ENCODE peak calls at places on chromosomes 3 and 15, in four cellular contexts. Q, I, C and B are unnamed samples.
A peak's percentile ranks its signal among the peaks of the same experiment; 100 is the strongest.

GRCh38 chr3:50174947-50175524 is 16.4 kb upstream of the GNAT1 start:
- DNase-seq in I (no peak), Q (no peak), C (no peak), B (no peak)

GRCh38 chr3:180420804-180421203 is 181.2 kb upstream of the TTC14 start:
- DNase-seq in I (no peak), C (no peak), Q (peak; percentile 39), B (peak; percentile 63)

GRCh38 chr3:13550791-13551360 is 2.0 kb downstream of the FBLN2 start:
- DNase-seq in Q (no peak), I (no peak), C (no peak), B (no peak)

GRCh38 chr15:32802296-32802936 is 84.6 kb downstream of the GREM1 start:
- DNase-seq in C (no peak), Q (peak; percentile 97), I (no peak), B (peak; percentile 94)

GRCh38 chr3:186640473-186640818 is 247 bp downstream of the FETUB start:
- DNase-seq in I (peak; percentile 66), C (peak; percentile 1), Q (no peak), B (peak; percentile 45)

GRCh38 chr3:44074181-44074580 is 167.5 kb upstream of the TOPAZ1 start:
- DNase-seq in Q (no peak), I (peak; percentile 33), C (no peak), B (no peak)

GRCh38 chr3:130941793-130942192 is 47.9 kb downstream of the ATP2C1 start:
- DNase-seq in I (no peak), C (no peak), Q (peak; percentile 61), B (peak; percentile 40)

GRCh38 chr3:179898024-179898423 is 138.7 kb downstream of the PEX5L start:
- DNase-seq in Q (peak; percentile 55), I (peak; percentile 72), C (no peak), B (peak; percentile 34)

GRCh38 chr15:88014492-88014891 is 242.0 kb downstream of the NTRK3 start:
- DNase-seq in C (peak; percentile 5), Q (no peak), I (no peak), B (no peak)

DNA sequence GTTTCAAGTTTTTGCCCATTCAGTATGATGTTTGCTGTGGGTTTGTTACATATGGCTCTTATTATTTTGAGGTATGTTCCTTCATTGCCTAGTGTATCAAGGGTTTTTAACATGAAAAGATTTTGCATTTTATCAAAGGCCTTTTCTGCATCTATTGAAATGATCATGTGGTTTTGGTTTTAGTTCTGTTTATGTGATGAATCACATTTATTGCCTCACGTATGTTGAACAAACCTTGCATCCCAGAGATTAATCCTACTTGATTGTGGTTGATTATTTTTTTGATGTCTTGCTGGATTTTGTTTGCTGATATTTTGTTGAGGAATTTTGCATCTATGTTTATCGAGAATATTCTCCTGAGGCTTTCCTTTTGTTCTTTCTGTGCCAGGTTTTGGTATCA is 39.4 kb downstream of the TMCO5A start:
- DNase-seq in I (no peak), Q (peak; percentile 24), C (no peak), B (no peak)
- TF ChIP-seq CTCF in I (no peak), Q (no peak), C (no peak), B (no peak)

GRCh38 chr15:89776274-89777072 is at the start of gene MESP2:
- DNase-seq in Q (peak; percentile 65), C (peak; percentile 88), I (peak; percentile 83), B (peak; percentile 86)
- TF ChIP-seq CTCF in Q (peak; percentile 37), C (no peak), I (peak; percentile 38), B (peak; percentile 43)

DNA sequence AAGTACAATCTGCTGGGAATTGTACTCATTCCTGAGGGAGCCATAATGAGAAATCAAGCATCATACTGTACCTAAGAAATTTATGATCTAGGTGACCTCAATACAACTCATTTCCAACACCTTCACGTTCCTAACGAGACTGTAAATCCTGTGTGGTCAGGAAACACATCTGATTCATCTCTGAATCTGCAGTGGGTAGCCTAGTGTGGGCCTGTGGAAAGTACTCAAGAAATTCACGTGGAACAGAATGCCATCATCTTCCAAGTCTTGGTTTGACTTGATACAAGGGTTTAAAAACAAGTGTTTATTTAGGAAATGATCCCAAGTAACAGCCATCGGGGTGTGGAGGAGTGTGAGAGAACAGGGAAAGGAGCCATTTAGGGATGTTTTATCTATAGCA is 568.9 kb downstream of the EDEM1 start:
- DNase-seq in I (no peak), Q (no peak), C (no peak), B (no peak)
- TF ChIP-seq CTCF in I (no peak), Q (no peak), C (no peak), B (no peak)

GRCh38 chr3:70539908-70540307 is 227.5 kb upstream of the MDFIC2 start:
- DNase-seq in I (no peak), Q (no peak), C (no peak), B (peak; percentile 10)
- TF ChIP-seq CTCF in I (no peak), Q (no peak), C (no peak), B (no peak)